ENCODE peak calls at places on chromosomes 16 and 17, in six cellular contexts. Y is pancreas, M is H4, R is A549, J is KG1, P is AG04449. H is an unnamed sample.

GRCh38 chr17:82876602-82877391 is 37.0 kb upstream of the ZNF750 start:
- DNase-seq in R (no peak), Y (peak), M (no peak), J (no peak), P (no peak), H (no peak)

GRCh38 chr17:73304971-73305786 is 6.6 kb downstream of the CDC42EP4 start:
- DNase-seq in P (no peak), R (peak), Y (no peak), M (peak), J (no peak), H (no peak)

GRCh38 chr16:68257906-68258800 is 6.2 kb upstream of the SLC7A6 start:
- DNase-seq in R (no peak), J (no peak), M (peak), P (peak), Y (no peak), H (no peak)

GRCh38 chr17:63697341-63698286 is 2.3 kb downstream of the LIMD2 start:
- DNase-seq in P (no peak), R (peak), Y (peak), M (peak), J (peak), H (peak)

GRCh38 chr16:31265329-31266245 is 5.8 kb downstream of the ITGAM start:
- DNase-seq in Y (no peak), J (no peak), M (peak), P (no peak), R (peak), H (peak)

GRCh38 chr17:57355090-57355859 is 99.0 kb downstream of the MSI2 start:
- DNase-seq in P (no peak), J (no peak), M (no peak), R (no peak), Y (no peak), H (no peak)

GRCh38 chr17:81378941-81379511 is 16.2 kb upstream of the BAHCC1 start:
- DNase-seq in M (no peak), P (no peak), Y (peak), R (no peak), J (no peak), H (no peak)

GRCh38 chr17:49575524-49576120 is at the start of gene NXPH3:
- DNase-seq in P (no peak), Y (peak), M (no peak), R (peak), J (no peak), H (peak)

GRCh38 chr17:78166416-78166815 is 2.0 kb upstream of the SYNGR2 start:
- DNase-seq in J (no peak), M (no peak), P (no peak), Y (no peak), R (no peak), H (no peak)

GRCh38 chr17:16215002-16215272 is 397 bp downstream of the NCOR1 start:
- DNase-seq in Y (no peak), P (no peak), R (peak), J (no peak), M (no peak), H (peak)

GRCh38 chr16:72480926-72481325 is 309.0 kb upstream of the PMFBP1 start:
- DNase-seq in J (no peak), M (no peak), Y (no peak), P (no peak), R (no peak), H (no peak)

GRCh38 chr17:7992516-7992915 is 9.9 kb upstream of the GUCY2D start:
- DNase-seq in Y (no peak), R (no peak), J (no peak), M (peak), P (no peak), H (no peak)

GRCh38 chr17:1958134-1958881 is 66.8 kb downstream of the RTN4RL1 start:
- DNase-seq in P (no peak), Y (no peak), J (no peak), M (no peak), R (no peak), H (no peak)

GRCh38 chr17:34673995-34674900 is 94.9 kb downstream of the TMEM132E start:
- DNase-seq in M (no peak), P (no peak), J (no peak), R (no peak), Y (no peak), H (no peak)

GRCh38 chr16:81573533-81573932 is 128.9 kb downstream of the CMIP start:
- DNase-seq in R (no peak), M (no peak), Y (no peak), P (no peak), J (no peak), H (no peak)

GRCh38 chr16:4361033-4361943 is 10.2 kb upstream of the PAM16 start:
- DNase-seq in P (no peak), J (no peak), Y (peak), M (no peak), R (no peak), H (no peak)